ENCODE peak calls at places on chromosomes 5 and 9, in four cellular contexts. One of them, this sample, is unnamed.
A peak's percentile ranks its signal among the peaks of the same experiment; 100 is the strongest.

GRCh38 chr5:139660916-139661814 is 13.0 kb downstream of the CXXC5 start:
- DNase-seq in Panc1: peak; percentile 55
- DNase-seq in heart right ventricle: peak; percentile 78
- DNase-seq in A549: peak; percentile 64
- DNase-seq in this sample: peak; percentile 83

GRCh38 chr5:93421498-93421897 is 159.5 kb downstream of the NR2F1-AS1 start:
- DNase-seq in Panc1: no peak
- DNase-seq in heart right ventricle: no peak
- DNase-seq in A549: no peak
- DNase-seq in this sample: no peak

GRCh38 chr5:113059232-113059805 is 82.7 kb downstream of the DCP2 start:
- DNase-seq in Panc1: no peak
- DNase-seq in heart right ventricle: peak; percentile 34
- DNase-seq in A549: no peak
- DNase-seq in this sample: no peak

GRCh38 chr9:120291050-120291449 is 288.9 kb downstream of the CDK5RAP2 start:
- DNase-seq in Panc1: no peak
- DNase-seq in heart right ventricle: no peak
- DNase-seq in A549: no peak
- DNase-seq in this sample: no peak

GRCh38 chr9:93577045-93577939 is 908 bp downstream of the PHF2 start:
- DNase-seq in Panc1: no peak
- DNase-seq in heart right ventricle: peak; percentile 45
- DNase-seq in A549: no peak
- DNase-seq in this sample: no peak

GRCh38 chr5:172117977-172118701 is 69.9 kb downstream of the STK10 start:
- DNase-seq in Panc1: no peak
- DNase-seq in heart right ventricle: no peak
- DNase-seq in A549: no peak
- DNase-seq in this sample: no peak

GRCh38 chr5:157241483-157241882 is 24.4 kb upstream of the CYFIP2 start:
- DNase-seq in Panc1: no peak
- DNase-seq in heart right ventricle: no peak
- DNase-seq in A549: no peak
- DNase-seq in this sample: no peak

GRCh38 chr9:96080364-96080763 is 204.9 kb downstream of the ERCC6L2 start:
- DNase-seq in Panc1: no peak
- DNase-seq in heart right ventricle: no peak
- DNase-seq in A549: peak; percentile 93
- DNase-seq in this sample: no peak

GRCh38 chr5:125717209-125717608 is 706.0 kb upstream of the GRAMD2B start:
- DNase-seq in Panc1: no peak
- DNase-seq in heart right ventricle: no peak
- DNase-seq in A549: peak; percentile 17
- DNase-seq in this sample: no peak

GRCh38 chr5:137630972-137631370 is 104.9 kb downstream of the KLHL3 start:
- DNase-seq in Panc1: no peak
- DNase-seq in heart right ventricle: no peak
- DNase-seq in A549: no peak
- DNase-seq in this sample: no peak

GRCh38 chr5:137627730-137628129 is 108.2 kb downstream of the KLHL3 start:
- DNase-seq in Panc1: no peak
- DNase-seq in heart right ventricle: no peak
- DNase-seq in A549: no peak
- DNase-seq in this sample: no peak

GRCh38 chr5:137631453-137631852 is 104.4 kb downstream of the KLHL3 start:
- DNase-seq in Panc1: no peak
- DNase-seq in heart right ventricle: no peak
- DNase-seq in A549: no peak
- DNase-seq in this sample: no peak

GRCh38 chr5:137630216-137630971 is 105.5 kb downstream of the KLHL3 start:
- DNase-seq in Panc1: no peak
- DNase-seq in heart right ventricle: no peak
- DNase-seq in A549: no peak
- DNase-seq in this sample: no peak

DNA sequence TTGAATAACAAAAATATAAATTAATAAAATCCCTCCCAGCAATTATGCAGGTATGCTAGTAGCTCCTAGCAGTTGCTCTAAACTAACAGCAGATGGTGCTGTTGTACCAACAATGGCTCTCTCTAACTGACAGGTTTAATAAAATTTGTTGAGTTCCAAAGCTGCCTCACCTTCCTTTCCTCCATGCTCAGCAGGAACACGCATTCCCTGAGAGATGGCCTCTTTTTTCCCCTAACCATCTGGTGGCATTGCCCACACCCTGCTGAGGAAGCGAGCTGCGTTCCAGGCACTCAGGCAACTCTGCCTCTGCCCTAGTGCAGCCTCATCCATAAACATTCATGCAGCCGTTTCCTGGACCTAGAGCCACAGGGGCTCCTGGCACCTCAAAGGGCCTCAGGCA is 106.2 kb downstream of the KLHL3 start:
- DNase-seq in Panc1: peak; percentile 25
- DNase-seq in heart right ventricle: peak; percentile 40
- DNase-seq in A549: peak; percentile 60
- DNase-seq in this sample: no peak
- H3K4me3 ChIP-seq in Panc1: no peak overlapping the region
- H3K4me3 ChIP-seq in heart right ventricle: no peak overlapping the region
- H3K4me3 ChIP-seq in A549: no peak overlapping the region
- H3K4me3 ChIP-seq in this sample: no peak overlapping the region

DNA sequence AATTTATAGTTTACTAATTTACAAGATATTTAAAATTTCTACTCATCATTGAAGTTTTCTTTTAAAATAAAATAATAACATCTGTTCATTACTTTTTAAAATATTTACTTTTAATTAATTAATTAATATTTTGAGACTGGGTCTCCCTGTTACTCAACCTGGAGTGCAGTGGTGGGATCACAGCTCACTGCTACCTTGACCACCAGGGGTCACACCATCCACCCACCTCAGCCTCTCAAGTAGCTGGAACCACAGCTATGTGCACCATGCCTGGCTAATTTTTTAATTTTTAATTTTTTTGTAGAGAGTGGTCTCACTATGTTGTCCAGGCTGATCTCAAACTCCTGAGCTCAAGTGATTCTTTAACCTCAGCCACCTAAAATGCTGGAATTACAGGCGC is 1013.6 kb downstream of the CDH9 start:
- DNase-seq in Panc1: no peak
- DNase-seq in heart right ventricle: no peak
- DNase-seq in A549: peak; percentile 11
- DNase-seq in this sample: no peak
- TF ChIP-seq CTCF in Panc1: peak; percentile 40
- TF ChIP-seq CTCF in heart right ventricle: no peak
- TF ChIP-seq CTCF in A549: no peak
- TF ChIP-seq CTCF in this sample: no peak

GRCh38 chr9:133352635-133353340 is 3.5 kb downstream of the SURF1 start:
- DNase-seq in Panc1: no peak
- DNase-seq in heart right ventricle: no peak
- DNase-seq in A549: no peak
- DNase-seq in this sample: no peak
- H3K27ac ChIP-seq in Panc1: no peak overlapping the region
- H3K27ac ChIP-seq in heart right ventricle: no peak overlapping the region
- H3K27ac ChIP-seq in A549: no peak overlapping the region
- H3K27ac ChIP-seq in this sample: peak overlapping the region; percentile 2

GRCh38 chr5:69007726-69008368 is 86.0 kb upstream of the SLC30A5 start:
- DNase-seq in Panc1: peak; percentile 41
- DNase-seq in heart right ventricle: peak; percentile 53
- DNase-seq in A549: peak; percentile 76
- DNase-seq in this sample: peak; percentile 10

GRCh38 chr5:69004127-69004526 is 89.7 kb upstream of the SLC30A5 start:
- DNase-seq in Panc1: no peak
- DNase-seq in heart right ventricle: no peak
- DNase-seq in A549: no peak
- DNase-seq in this sample: no peak

GRCh38 chr5:69006030-69006429 is 87.8 kb upstream of the SLC30A5 start:
- DNase-seq in Panc1: no peak
- DNase-seq in heart right ventricle: no peak
- DNase-seq in A549: no peak
- DNase-seq in this sample: no peak

GRCh38 chr5:69010443-69010842 is 83.4 kb upstream of the SLC30A5 start:
- DNase-seq in Panc1: no peak
- DNase-seq in heart right ventricle: no peak
- DNase-seq in A549: no peak
- DNase-seq in this sample: no peak

DNA sequence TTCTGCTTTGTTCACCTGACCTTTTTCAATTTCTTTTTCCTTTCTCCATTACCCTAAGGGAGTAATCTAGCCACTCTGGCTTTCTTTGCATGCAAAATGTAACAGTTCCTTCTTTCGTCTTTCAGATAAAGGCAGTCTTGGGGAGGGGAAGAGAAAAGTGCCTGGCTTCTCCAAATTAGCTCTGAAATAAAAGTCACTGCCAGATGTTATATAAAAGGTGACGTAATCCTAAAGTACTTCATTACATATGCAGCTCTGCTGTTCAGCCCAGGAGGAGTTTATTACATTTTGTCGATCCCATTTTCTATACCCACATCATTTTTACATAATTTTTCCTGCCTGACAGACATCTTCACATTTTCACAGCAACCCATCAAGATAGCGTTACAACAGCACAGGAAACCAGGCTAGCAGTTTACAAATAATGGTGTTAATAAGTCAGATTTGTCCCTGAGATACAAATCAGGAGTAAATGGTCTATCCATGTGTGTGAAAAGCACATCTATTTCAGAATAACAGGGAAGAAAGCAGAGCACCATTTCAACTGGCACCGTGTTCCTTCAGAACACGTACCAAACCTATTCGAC is 86.6 kb upstream of the SLC30A5 start:
- DNase-seq in Panc1: no peak
- DNase-seq in heart right ventricle: no peak
- DNase-seq in A549: no peak
- DNase-seq in this sample: no peak
- H3K4me3 ChIP-seq in Panc1: no peak overlapping the region
- H3K4me3 ChIP-seq in heart right ventricle: no peak overlapping the region
- H3K4me3 ChIP-seq in A549: no peak overlapping the region
- H3K4me3 ChIP-seq in this sample: no peak overlapping the region

GRCh38 chr5:159864885-159865622 is 51.2 kb upstream of the ADRA1B start:
- DNase-seq in Panc1: no peak
- DNase-seq in heart right ventricle: no peak
- DNase-seq in A549: no peak
- DNase-seq in this sample: no peak
- TF ChIP-seq CTCF in Panc1: no peak
- TF ChIP-seq CTCF in heart right ventricle: no peak
- TF ChIP-seq CTCF in A549: no peak
- TF ChIP-seq CTCF in this sample: no peak

GRCh38 chr9:98191615-98192502 is 578 bp downstream of the CORO2A start:
- DNase-seq in Panc1: no peak
- DNase-seq in heart right ventricle: peak; percentile 17
- DNase-seq in A549: no peak
- DNase-seq in this sample: peak; percentile 39
- H3K27ac ChIP-seq in Panc1: no peak overlapping the region
- H3K27ac ChIP-seq in heart right ventricle: no peak overlapping the region
- H3K27ac ChIP-seq in A549: peak overlapping the region; percentile 87
- H3K27ac ChIP-seq in this sample: peak overlapping the region; percentile 50

This sample was measured in HL-60.